ENCODE peak calls at places on chromosomes 6 and 20, in six cellular contexts. Z, R, B, P, H and V are unnamed samples.

GRCh38 chr6:108408453-108408852 is 113.6 kb downstream of the AFG1L start:
- DNase-seq in R (no peak), B (no peak), P (no peak), H (no peak), Z (no peak), V (no peak)

GRCh38 chr6:75693534-75693933 is 55.5 kb upstream of the MYO6 start:
- DNase-seq in Z (no peak), B (no peak), P (no peak), R (no peak), H (no peak), V (no peak)

GRCh38 chr6:164159061-164159460 is 744.5 kb downstream of the QKI start:
- DNase-seq in B (no peak), P (no peak), Z (no peak), R (no peak), H (no peak), V (no peak)

GRCh38 chr6:89290401-89291155 is 24.5 kb downstream of the GABRR2 start:
- DNase-seq in R (no peak), B (no peak), H (no peak), Z (no peak), P (no peak), V (no peak)

GRCh38 chr6:195861-196360 is 96.4 kb upstream of the DUSP22 start:
- DNase-seq in Z (no peak), R (no peak), P (no peak), H (peak; percentile 28), B (no peak), V (peak; percentile 18)

GRCh38 chr6:41608443-41609151 is 29.7 kb upstream of the MDFI start:
- DNase-seq in P (no peak), H (no peak), R (no peak), B (no peak), Z (no peak), V (no peak)

GRCh38 chr6:142530566-142530965 is 228.8 kb downstream of the ADGRG6 start:
- DNase-seq in R (no peak), B (no peak), Z (no peak), H (no peak), P (no peak), V (no peak)

GRCh38 chr6:89596484-89596883 is 42.1 kb downstream of the LYRM2 start:
- DNase-seq in Z (no peak), R (no peak), P (no peak), B (no peak), H (no peak), V (no peak)

GRCh38 chr20:17887331-17888030 is 81.1 kb downstream of the SNX5 start:
- DNase-seq in Z (no peak), B (no peak), H (no peak), P (no peak), R (no peak), V (no peak)

GRCh38 chr6:78984225-78984950 is 93.7 kb downstream of the PHIP start:
- DNase-seq in H (no peak), P (no peak), Z (no peak), B (no peak), R (no peak), V (no peak)

GRCh38 chr20:48892849-48893352 is 28.6 kb upstream of the ARFGEF2 start:
- DNase-seq in R (no peak), P (no peak), H (no peak), B (no peak), Z (peak; percentile 56), V (no peak)

GRCh38 chr6:24126586-24127192 is 674 bp downstream of the NRSN1 start:
- DNase-seq in B (peak; percentile 69), H (no peak), Z (no peak), R (no peak), P (no peak), V (no peak)

GRCh38 chr6:69105288-69105687 is 470.2 kb downstream of the ADGRB3 start:
- DNase-seq in B (no peak), Z (no peak), P (no peak), R (no peak), H (no peak), V (no peak)

GRCh38 chr20:24934101-24934661 is 14.9 kb upstream of the CST7 start:
- DNase-seq in H (no peak), R (no peak), Z (no peak), B (no peak), P (no peak), V (no peak)

GRCh38 chr20:5770240-5770986 is 20.2 kb downstream of the SHLD1 start:
- DNase-seq in Z (no peak), R (no peak), B (no peak), H (no peak), P (no peak), V (no peak)

GRCh38 chr6:111201155-111201554 is 113.9 kb downstream of the SLC16A10 start:
- DNase-seq in P (no peak), B (no peak), H (no peak), Z (no peak), R (no peak), V (no peak)

GRCh38 chr6:140153703-140154102 is 779.3 kb upstream of the CITED2 start:
- DNase-seq in P (no peak), Z (no peak), H (no peak), R (no peak), B (no peak), V (no peak)

GRCh38 chr6:107124934-107125348 is 9.6 kb upstream of the BEND3 start:
- DNase-seq in P (no peak), R (no peak), B (no peak), H (no peak), Z (no peak), V (no peak)

GRCh38 chr6:42928748-42929087 is 562 bp upstream of the CNPY3 start:
- DNase-seq in Z (no peak), H (no peak), P (no peak), B (no peak), R (no peak), V (no peak)

GRCh38 chr6:1940381-1940780 is 305.0 kb downstream of the GMDS start:
- DNase-seq in B (peak; percentile 55), R (no peak), Z (no peak), P (no peak), H (no peak), V (no peak)

GRCh38 chr6:13813621-13814175 is 659 bp downstream of the MCUR1 start:
- DNase-seq in R (peak; percentile 60), Z (peak; percentile 77), P (peak; percentile 17), H (no peak), B (peak; percentile 82), V (no peak)

GRCh38 chr6:32047855-32048766 is 9.9 kb downstream of the CYP21A2 start:
- DNase-seq in B (peak; percentile 80), H (peak; percentile 35), P (peak; percentile 49), Z (peak; percentile 86), R (peak; percentile 50), V (peak; percentile 48)

GRCh38 chr6:33908025-33908424 is 104.2 kb upstream of the MLN start:
- DNase-seq in H (no peak), R (no peak), P (no peak), Z (no peak), B (no peak), V (no peak)

GRCh38 chr20:12535316-12535715 is 473.5 kb upstream of the SPTLC3 start:
- DNase-seq in H (no peak), Z (no peak), B (no peak), P (no peak), R (no peak), V (no peak)

GRCh38 chr6:99736302-99736701 is 129.7 kb downstream of the PRDM13 start:
- DNase-seq in P (no peak), H (no peak), B (no peak), R (no peak), Z (no peak), V (no peak)

GRCh38 chr6:134744301-134744700 is 205.6 kb downstream of the ALDH8A1 start:
- DNase-seq in R (no peak), P (no peak), B (no peak), Z (no peak), H (no peak), V (no peak)

GRCh38 chr6:34616230-34616591 is 60.1 kb upstream of the SPDEF start:
- DNase-seq in H (no peak), P (no peak), B (no peak), Z (no peak), R (peak; percentile 73), V (no peak)

GRCh38 chr6:13877116-13877515 is 47.6 kb upstream of the RNF182 start:
- DNase-seq in B (no peak), Z (no peak), H (no peak), P (no peak), R (no peak), V (no peak)

GRCh38 chr6:84753173-84753572 is 11.2 kb downstream of the TBX18 start:
- DNase-seq in P (no peak), R (no peak), B (no peak), H (no peak), Z (no peak), V (no peak)

GRCh38 chr6:143449731-143450452 is 603 bp downstream of the ADAT2 start:
- DNase-seq in R (peak; percentile 31), P (peak; percentile 33), Z (peak; percentile 44), H (no peak), B (no peak), V (no peak)

GRCh38 chr20:9349256-9349655 is 165.1 kb upstream of the LAMP5 start:
- DNase-seq in B (no peak), Z (no peak), H (no peak), P (no peak), R (no peak), V (no peak)

GRCh38 chr6:142816024-142816423 is 129.0 kb downstream of the HIVEP2 start:
- DNase-seq in B (no peak), Z (no peak), P (no peak), R (no peak), H (no peak), V (no peak)

GRCh38 chr20:36773123-36773547 is 428 bp downstream of the DSN1 start:
- DNase-seq in R (no peak), Z (no peak), H (no peak), P (no peak), B (no peak), V (no peak)

GRCh38 chr6:45923831-45924391 is 91.7 kb downstream of the CLIC5 start:
- DNase-seq in H (no peak), R (no peak), B (peak; percentile 47), P (no peak), Z (no peak), V (no peak)